ENCODE peak calls at places on chromosome 19, in seven cellular contexts. M is MCF 10A; I is D341Med; P is K562; J is IMR-90; Q is stimulated activated naive CD4-positive, alpha-beta T cell; R is WTC11. E is an unnamed sample.
A peak's percentile ranks its signal among the peaks of the same experiment; 100 is the strongest.

GRCh38 chr19:17720487-17720839 is 1.2 kb downstream of the MAP1S start:
- DNase-seq in J (no peak), I (no peak), Q (no peak), R (no peak), M (no peak), P (peak; percentile 35), E (no peak)

GRCh38 chr19:38455031-38455430 is 21.5 kb downstream of the RYR1 start:
- DNase-seq in I (no peak), P (no peak), M (peak; percentile 42), J (peak; percentile 15), R (no peak), Q (no peak), E (no peak)

GRCh38 chr19:49151339-49152217 is 3.6 kb downstream of the HRC start:
- DNase-seq in Q (peak; percentile 45), P (peak; percentile 87), M (peak; percentile 90), J (peak; percentile 11), R (peak; percentile 99), I (peak; percentile 91), E (peak; percentile 97)

GRCh38 chr19:13347351-13347750 is 158.9 kb downstream of the CACNA1A start:
- DNase-seq in R (no peak), P (no peak), I (no peak), Q (no peak), M (no peak), J (no peak), E (no peak)

GRCh38 chr19:31254611-31255010 is 94.6 kb downstream of the TSHZ3 start:
- DNase-seq in M (no peak), P (no peak), I (no peak), Q (no peak), R (no peak), J (no peak), E (no peak)

GRCh38 chr19:56947206-56947605 is 106.7 kb upstream of the PEG3 start:
- DNase-seq in R (no peak), J (no peak), Q (no peak), P (no peak), M (no peak), I (no peak), E (no peak)

GRCh38 chr19:19004144-19004543 is 29.2 kb downstream of the SUGP2 start:
- DNase-seq in Q (no peak), J (no peak), P (no peak), M (no peak), I (no peak), R (no peak), E (no peak)

GRCh38 chr19:46963093-46963734 is 56.4 kb upstream of the NPAS1 start:
- DNase-seq in P (no peak), Q (no peak), I (no peak), M (peak; percentile 27), J (peak; percentile 94), R (no peak), E (no peak)

GRCh38 chr19:38519988-38520387 is 86.5 kb downstream of the RYR1 start:
- DNase-seq in P (no peak), I (no peak), R (no peak), M (no peak), Q (no peak), J (no peak), E (no peak)